ENCODE peak calls at places on chromosomes 1 and 21, in four cellular contexts. Y, Z, D and X are unnamed samples.

GRCh38 chr1:172954476-172955150 is 96.1 kb downstream of the TNFSF18 start:
- DNase-seq in D (no peak), Y (no peak), Z (no peak), X (no peak)

GRCh38 chr1:187928288-187928687 is 1099.5 kb downstream of the PLA2G4A start:
- DNase-seq in Z (no peak), D (no peak), Y (peak; percentile 25), X (peak; percentile 59)

GRCh38 chr1:63669151-63669961 is 76.1 kb downstream of the PGM1 start:
- DNase-seq in D (peak; percentile 62), Y (no peak), Z (no peak), X (no peak)

GRCh38 chr1:60483471-60483870 is 409.9 kb upstream of the C1orf87 start:
- DNase-seq in Y (no peak), Z (no peak), D (no peak), X (peak; percentile 45)

GRCh38 chr21:29581393-29581792 is 282.7 kb downstream of the BACH1 start:
- DNase-seq in Y (no peak), D (no peak), Z (no peak), X (no peak)

GRCh38 chr1:119653135-119653838 is 5.2 kb upstream of the ZNF697 start:
- DNase-seq in D (no peak), Y (no peak), Z (no peak), X (no peak)

GRCh38 chr1:1082239-1083180 is 8.4 kb upstream of the RNF223 start:
- DNase-seq in Z (peak; percentile 8), D (peak; percentile 24), Y (no peak), X (no peak)

GRCh38 chr1:210951279-210951678 is 182.7 kb downstream of the KCNH1 start:
- DNase-seq in Z (no peak), Y (no peak), D (no peak), X (no peak)

GRCh38 chr1:203673550-203674411 is 47.1 kb downstream of the ATP2B4 start:
- DNase-seq in D (peak; percentile 38), Y (peak; percentile 85), Z (peak; percentile 67), X (peak; percentile 99)

GRCh38 chr1:154912755-154913154 is 23.8 kb downstream of the PMVK start:
- DNase-seq in Z (no peak), Y (no peak), D (no peak), X (no peak)
- TF ChIP-seq CTCF in Z (no peak), Y (no peak), D (no peak), X (no peak)

DNA sequence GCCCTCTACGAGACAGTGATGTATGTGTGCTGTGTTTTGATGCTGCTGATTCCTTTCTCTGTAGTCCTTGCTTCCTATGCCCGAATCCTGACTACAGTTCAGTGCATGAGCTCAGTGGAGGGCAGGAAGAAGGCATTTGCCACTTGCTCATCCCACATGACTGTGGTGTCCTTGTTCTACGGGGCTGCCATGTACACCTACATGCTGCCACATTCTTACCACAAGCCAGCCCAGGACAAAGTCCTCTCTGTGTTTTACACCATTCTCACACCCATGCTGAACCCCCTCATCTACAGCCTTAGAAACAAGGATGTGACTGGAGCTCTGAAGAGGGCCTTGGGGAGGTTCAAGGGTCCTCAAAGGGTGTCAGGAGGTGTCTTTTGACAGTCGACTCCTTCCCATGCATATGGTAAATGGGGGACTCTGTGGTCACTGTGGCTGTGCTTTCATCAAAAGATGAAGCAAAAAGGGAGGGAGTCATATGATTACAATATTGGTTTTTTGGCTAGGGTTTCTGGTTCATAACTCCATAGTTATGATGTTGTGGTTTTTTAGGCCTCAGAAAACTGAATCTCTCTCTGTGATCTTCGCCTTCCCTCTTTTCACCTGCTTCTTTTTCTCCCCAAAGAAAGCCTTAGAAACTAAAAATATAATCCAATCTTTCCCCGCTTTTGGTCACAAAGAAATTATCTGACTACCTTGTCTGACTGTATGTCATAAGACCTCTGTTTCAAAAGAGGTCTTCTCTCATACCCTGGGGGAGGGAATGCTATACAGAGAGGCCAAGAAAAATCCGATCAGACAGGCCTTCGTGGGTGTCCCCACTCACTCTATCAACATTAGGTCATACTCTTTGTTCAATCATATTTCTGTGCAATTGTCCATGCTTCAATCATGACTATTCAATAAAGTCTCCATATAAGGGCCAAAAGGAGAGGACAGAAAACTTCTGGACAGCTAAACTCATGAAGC is 4.2 kb downstream of the OR2T1 start:
- DNase-seq in D (no peak), Z (no peak), Y (no peak), X (no peak)
- TF ChIP-seq CTCF in D (no peak), Z (no peak), Y (no peak), X (no peak)

GRCh38 chr1:213783273-213783672 is 204.5 kb upstream of the PROX1 start:
- DNase-seq in Z (no peak), D (no peak), Y (no peak), X (no peak)
- TF ChIP-seq CTCF in Z (no peak), D (no peak), Y (no peak), X (no peak)

GRCh38 chr1:206933333-206933945 is 11.7 kb upstream of the FCMR start:
- DNase-seq in Z (no peak), D (peak; percentile 57), Y (peak; percentile 45), X (peak; percentile 66)

GRCh38 chr1:206932271-206932670 is 10.5 kb upstream of the FCMR start:
- DNase-seq in D (no peak), Z (no peak), Y (no peak), X (no peak)

GRCh38 chr1:206937437-206937836 is 8.8 kb downstream of the PIGR start:
- DNase-seq in D (no peak), Y (no peak), Z (no peak), X (no peak)

GRCh38 chr1:206939131-206939530 is 7.1 kb downstream of the PIGR start:
- DNase-seq in Z (no peak), D (no peak), Y (no peak), X (no peak)

DNA sequence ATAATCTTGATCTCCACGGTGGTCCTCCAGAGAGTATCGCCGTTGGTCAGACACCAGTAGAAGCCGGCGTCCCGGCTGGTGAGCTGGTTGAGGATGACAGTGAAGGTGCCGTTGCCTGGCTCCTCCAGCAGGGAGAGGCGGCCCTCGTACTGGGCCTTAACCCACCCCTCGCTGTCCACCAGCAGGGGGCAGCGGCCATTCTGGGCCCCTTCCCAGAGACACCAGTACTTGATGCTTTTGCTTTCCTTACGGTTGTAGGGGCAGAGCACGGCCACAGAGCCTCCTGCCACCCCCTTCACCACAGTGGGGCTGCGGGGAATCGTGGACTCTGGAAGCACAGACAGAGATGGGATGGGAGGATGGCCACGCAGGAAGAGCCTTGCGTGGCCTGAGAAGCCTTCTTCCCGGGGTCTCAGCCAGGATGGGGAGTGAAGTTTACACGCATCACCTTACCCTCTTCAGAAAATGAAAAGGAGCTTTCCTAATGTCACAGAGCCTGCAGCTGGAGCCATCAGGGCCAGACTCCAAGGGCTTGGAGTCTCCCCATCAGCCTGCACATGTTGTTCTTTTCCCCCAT is 10.7 kb downstream of the PIGR start:
- DNase-seq in Z (peak; percentile 30), Y (peak; percentile 68), D (peak; percentile 70), X (peak; percentile 62)
- TF ChIP-seq CTCF in Z (peak; percentile 20), Y (peak; percentile 40), D (peak; percentile 76), X (peak; percentile 59)

GRCh38 chr1:232509570-232509969 is 120.4 kb downstream of the SIPA1L2 start:
- DNase-seq in Y (peak; percentile 19), D (no peak), Z (peak; percentile 37), X (peak; percentile 74)

GRCh38 chr1:232510367-232511110 is 119.4 kb downstream of the SIPA1L2 start:
- DNase-seq in Z (no peak), Y (no peak), D (no peak), X (peak; percentile 58)

GRCh38 chr1:232511172-232511571 is 118.8 kb downstream of the SIPA1L2 start:
- DNase-seq in Z (no peak), D (no peak), Y (peak; percentile 32), X (peak; percentile 69)

GRCh38 chr1:232507571-232507970 is 122.4 kb downstream of the SIPA1L2 start:
- DNase-seq in Y (no peak), Z (no peak), D (no peak), X (no peak)

DNA sequence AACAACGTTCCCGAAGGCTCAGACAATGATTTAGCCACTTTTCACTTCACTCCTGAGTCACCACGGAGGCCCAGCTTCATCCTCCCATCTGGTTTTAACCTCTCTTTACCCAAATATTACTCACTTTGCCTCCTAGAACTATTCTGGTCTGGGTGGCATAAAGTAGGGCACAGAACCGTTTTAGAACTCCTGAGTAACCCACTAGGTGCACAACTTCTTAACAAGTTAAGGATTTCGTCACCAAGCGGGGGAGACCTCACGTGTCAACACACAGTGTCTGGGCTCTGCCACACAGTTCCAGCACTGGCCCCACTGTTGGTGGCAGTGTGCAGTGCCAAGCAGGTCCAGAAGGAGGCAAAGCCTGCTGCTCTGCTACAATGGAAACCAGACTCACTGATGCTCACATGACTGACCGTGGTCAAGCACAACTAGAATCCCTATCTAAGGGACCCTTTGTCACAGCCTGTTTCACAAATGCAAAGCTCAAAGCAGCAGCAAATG is 121.7 kb downstream of the SIPA1L2 start:
- DNase-seq in Y (peak; percentile 9), D (no peak), Z (no peak), X (peak; percentile 40)
- TF ChIP-seq CTCF in Y (no peak), D (no peak), Z (no peak), X (peak; percentile 5)

DNA sequence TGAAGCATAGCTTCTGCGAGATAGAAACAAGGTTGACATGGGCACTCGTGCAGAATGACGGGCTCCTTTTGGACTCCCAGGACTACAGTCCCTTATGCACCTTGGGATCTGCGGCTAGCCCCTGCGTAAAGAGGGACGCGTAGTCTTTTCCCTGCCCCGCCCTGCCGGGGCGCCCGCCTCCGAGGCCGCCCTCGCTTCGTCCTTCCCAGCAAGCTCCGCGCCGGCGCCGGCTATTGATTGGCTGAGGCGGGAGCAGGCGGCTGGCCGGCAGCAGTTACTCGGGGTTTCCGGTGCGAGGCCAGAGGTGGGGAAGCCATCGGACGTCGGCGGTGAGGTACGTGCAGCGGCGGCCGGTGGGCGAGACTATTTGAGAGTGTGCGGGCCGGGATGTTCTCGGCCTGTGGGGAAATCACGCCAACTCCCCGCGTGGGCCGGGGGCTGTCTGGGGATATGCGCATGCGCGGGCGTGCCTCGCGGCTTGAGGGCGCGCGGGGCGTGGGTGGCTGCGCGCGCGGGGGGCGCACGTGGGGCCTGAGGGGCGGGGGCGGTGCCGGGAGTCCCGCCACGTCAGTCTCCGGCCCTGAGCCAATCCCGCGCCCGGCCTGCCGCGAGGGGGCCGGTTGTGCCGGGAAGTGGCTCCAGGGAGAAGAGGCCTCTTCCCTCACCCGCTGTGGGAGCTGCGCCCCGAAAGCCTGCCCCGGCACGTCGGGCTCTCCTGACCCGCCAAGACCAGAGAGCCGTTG is at the start of gene TXLNA:
- DNase-seq in Z (peak; percentile 96), D (peak; percentile 95), Y (peak; percentile 90), X (peak; percentile 92)
- TF ChIP-seq CTCF in Z (peak; percentile 14), D (no peak), Y (no peak), X (no peak)

GRCh38 chr1:42846257-42847110 is at the start of gene ZNF691:
- DNase-seq in Y (peak; percentile 95), Z (peak; percentile 96), D (peak; percentile 94), X (peak; percentile 97)
- TF ChIP-seq CTCF in Y (no peak), Z (peak; percentile 36), D (peak; percentile 59), X (peak; percentile 27)